ENCODE peak calls at places on chromosomes 13 and 19, in seven cellular contexts. T, O, K, R, Z, X and L are unnamed samples.

GRCh38 chr19:4497770-4498389 is 20.4 kb downstream of the PLIN4 start:
- DNase-seq in T (no peak), O (no peak), K (no peak), R (no peak), Z (no peak), X (no peak), L (no peak)

GRCh38 chr13:89695343-89696257 is 1651.9 kb upstream of the MIR17HG start:
- DNase-seq in T (no peak), O (peak), K (no peak), R (peak), Z (no peak), X (no peak), L (no peak)

GRCh38 chr13:33797622-33798021 is 20.3 kb upstream of the RFC3 start:
- DNase-seq in T (no peak), O (no peak), K (no peak), R (no peak), Z (no peak), X (no peak), L (peak)

GRCh38 chr13:75830842-75831241 is 194.7 kb downstream of the LMO7 start:
- DNase-seq in T (no peak), O (no peak), K (no peak), R (no peak), Z (no peak), X (no peak), L (peak)

GRCh38 chr19:13781547-13781946 is 7.3 kb downstream of the C19orf53 start:
- DNase-seq in T (no peak), O (peak), K (no peak), R (no peak), Z (no peak), X (peak), L (peak)

GRCh38 chr13:51332566-51333361 is 6.7 kb upstream of the SERPINE3 start:
- DNase-seq in T (no peak), O (no peak), K (no peak), R (no peak), Z (no peak), X (no peak), L (no peak)

GRCh38 chr13:48414501-48414900 is 1.6 kb upstream of the LPAR6 start:
- DNase-seq in T (no peak), O (no peak), K (no peak), R (no peak), Z (no peak), X (no peak), L (no peak)

GRCh38 chr13:48858523-48858922 is 117.2 kb upstream of the FNDC3A start:
- DNase-seq in T (no peak), O (no peak), K (no peak), R (no peak), Z (no peak), X (no peak), L (peak)

GRCh38 chr19:7682175-7682855 is 1.7 kb downstream of the TRAPPC5 start:
- DNase-seq in T (no peak), O (no peak), K (no peak), R (no peak), Z (no peak), X (no peak), L (no peak)

GRCh38 chr13:97254809-97255208 is 32.7 kb downstream of the MBNL2 start:
- DNase-seq in T (no peak), O (no peak), K (no peak), R (no peak), Z (no peak), X (no peak), L (peak)

GRCh38 chr19:33395561-33396550 is 22.3 kb downstream of the CEBPG start:
- DNase-seq in T (no peak), O (no peak), K (no peak), R (no peak), Z (no peak), X (peak), L (no peak)

GRCh38 chr19:55673465-55673864 is 1.6 kb upstream of the EPN1 start:
- DNase-seq in T (no peak), O (no peak), K (no peak), R (no peak), Z (no peak), X (no peak), L (no peak)

GRCh38 chr13:25660996-25661395 is 289.2 kb downstream of the ATP8A2 start:
- DNase-seq in T (no peak), O (no peak), K (no peak), R (no peak), Z (no peak), X (no peak), L (no peak)

GRCh38 chr13:31814523-31814922 is 75.2 kb downstream of the RXFP2 start:
- DNase-seq in T (no peak), O (no peak), K (no peak), R (no peak), Z (no peak), X (no peak), L (no peak)

GRCh38 chr13:44738463-44738862 is 162.3 kb upstream of the TSC22D1 start:
- DNase-seq in T (no peak), O (no peak), K (no peak), R (no peak), Z (no peak), X (no peak), L (no peak)

GRCh38 chr13:79799049-79799448 is 318.1 kb downstream of the NDFIP2 start:
- DNase-seq in T (no peak), O (no peak), K (no peak), R (no peak), Z (no peak), X (no peak), L (no peak)

GRCh38 chr19:30563691-30564090 is 191.5 kb downstream of the ZNF536 start:
- DNase-seq in T (no peak), O (no peak), K (no peak), R (no peak), Z (no peak), X (no peak), L (no peak)

GRCh38 chr19:43784251-43784980 is 3.6 kb upstream of the KCNN4 start:
- DNase-seq in T (peak), O (peak), K (no peak), R (peak), Z (no peak), X (no peak), L (peak)

GRCh38 chr13:94239135-94239534 is 240.3 kb downstream of the DCT start:
- DNase-seq in T (no peak), O (no peak), K (no peak), R (peak), Z (no peak), X (no peak), L (peak)

GRCh38 chr13:62388515-62388914 is 972.9 kb upstream of the PCDH20 start:
- DNase-seq in T (no peak), O (no peak), K (no peak), R (no peak), Z (no peak), X (no peak), L (no peak)

GRCh38 chr19:42344336-42344893 is 19.0 kb downstream of the MEGF8 start:
- DNase-seq in T (no peak), O (no peak), K (no peak), R (no peak), Z (no peak), X (no peak), L (no peak)

GRCh38 chr19:18089726-18090125 is 3.0 kb upstream of the IL12RB1 start:
- DNase-seq in T (no peak), O (no peak), K (no peak), R (no peak), Z (no peak), X (no peak), L (no peak)

GRCh38 chr13:75440100-75440499 is 41.9 kb downstream of the TBC1D4 start:
- DNase-seq in T (no peak), O (no peak), K (no peak), R (no peak), Z (no peak), X (no peak), L (peak)

GRCh38 chr19:1084024-1084868 is 10.9 kb downstream of the POLR2E start:
- DNase-seq in T (no peak), O (no peak), K (no peak), R (no peak), Z (no peak), X (peak), L (no peak)

GRCh38 chr13:40406405-40407138 is 259.9 kb downstream of the FOXO1 start:
- DNase-seq in T (no peak), O (no peak), K (no peak), R (no peak), Z (no peak), X (no peak), L (peak)

GRCh38 chr13:44449999-44450821 is 76.6 kb downstream of the SERP2 start:
- DNase-seq in T (no peak), O (no peak), K (no peak), R (no peak), Z (no peak), X (no peak), L (no peak)

GRCh38 chr13:35923347-35923746 is 207.8 kb downstream of the DCLK1 start:
- DNase-seq in T (no peak), O (no peak), K (no peak), R (no peak), Z (no peak), X (peak), L (peak)

GRCh38 chr13:88066847-88067246 is 395.7 kb downstream of the SLITRK5 start:
- DNase-seq in T (no peak), O (no peak), K (no peak), R (no peak), Z (no peak), X (no peak), L (no peak)

GRCh38 chr13:24074687-24075086 is 85.8 kb upstream of the SPATA13 start:
- DNase-seq in T (no peak), O (no peak), K (no peak), R (no peak), Z (no peak), X (no peak), L (no peak)

GRCh38 chr13:46571941-46572340 is 19.0 kb downstream of the LRCH1 start:
- DNase-seq in T (no peak), O (no peak), K (no peak), R (no peak), Z (no peak), X (no peak), L (no peak)

GRCh38 chr19:38389957-38390924 is 1.7 kb downstream of the SPRED3 start:
- DNase-seq in T (no peak), O (no peak), K (no peak), R (no peak), Z (no peak), X (no peak), L (no peak)

GRCh38 chr13:59861676-59862075 is 302.1 kb downstream of the DIAPH3 start:
- DNase-seq in T (no peak), O (no peak), K (no peak), R (no peak), Z (no peak), X (no peak), L (no peak)

GRCh38 chr19:4375164-4375619 is 25.2 kb downstream of the SH3GL1 start:
- DNase-seq in T (no peak), O (no peak), K (no peak), R (no peak), Z (no peak), X (no peak), L (peak)

GRCh38 chr19:45474191-45474940 is 6.6 kb downstream of the FOSB start:
- DNase-seq in T (no peak), O (no peak), K (no peak), R (no peak), Z (no peak), X (no peak), L (no peak)

GRCh38 chr13:22369840-22370239 is 699.0 kb downstream of the FGF9 start:
- DNase-seq in T (no peak), O (no peak), K (no peak), R (no peak), Z (no peak), X (no peak), L (no peak)

GRCh38 chr19:38538386-38538785 is 79.4 kb downstream of the MAP4K1 start:
- DNase-seq in T (no peak), O (no peak), K (no peak), R (no peak), Z (no peak), X (no peak), L (no peak)